ENCODE peak calls at places on chromosomes 13 and 19, in seven cellular contexts. M, D, L, Z, N, A and X are unnamed samples. For H3K36me3, the result is how much of the 10 kb centered on the place peaks cover.

GRCh38 chr19:39514840-39515550 is at the start of gene SELENOV:
- DNase-seq in M (no peak), D (no peak), L (no peak), Z (no peak), N (no peak), A (no peak), X (no peak)

GRCh38 chr13:44573071-44573470 is 3.1 kb downstream of the TSC22D1 start:
- DNase-seq in M (no peak), D (no peak), L (no peak), Z (no peak), N (no peak), A (no peak), X (no peak)

GRCh38 chr19:4583961-4584669 is 24.6 kb upstream of the SEMA6B start:
- DNase-seq in M (no peak), D (no peak), L (no peak), Z (no peak), N (no peak), A (no peak), X (peak)

GRCh38 chr13:37617162-37617561 is 18.6 kb upstream of the POSTN start:
- DNase-seq in M (no peak), D (no peak), L (no peak), Z (no peak), N (no peak), A (no peak), X (no peak)

GRCh38 chr13:21850013-21851006 is 179.4 kb downstream of the FGF9 start:
- DNase-seq in M (no peak), D (no peak), L (no peak), Z (no peak), N (no peak), A (no peak), X (no peak)

GRCh38 chr19:51480590-51480989 is 2.3 kb downstream of the CEACAM18 start:
- DNase-seq in M (no peak), D (no peak), L (no peak), Z (no peak), N (no peak), A (no peak), X (no peak)

GRCh38 chr19:46728693-46729339 is 11.9 kb upstream of the PRKD2 start:
- DNase-seq in M (peak), D (peak), L (peak), Z (peak), N (no peak), A (peak), X (peak)

GRCh38 chr13:80341771-80342271 is 895 bp upstream of the SPRY2 start:
- DNase-seq in M (peak), D (peak), L (peak), Z (no peak), N (peak), A (peak), X (peak)

GRCh38 chr13:42977219-42977659 is 14.8 kb downstream of the EPSTI1 start:
- DNase-seq in M (no peak), D (no peak), L (no peak), Z (no peak), N (no peak), A (no peak), X (no peak)

GRCh38 chr19:4361152-4362037 is 18.0 kb downstream of the MPND start:
- DNase-seq in M (peak), D (no peak), L (no peak), Z (no peak), N (no peak), A (no peak), X (no peak)

GRCh38 chr13:41833201-41833600 is 127.7 kb downstream of the VWA8 start:
- DNase-seq in M (no peak), D (no peak), L (no peak), Z (no peak), N (no peak), A (no peak), X (no peak)

GRCh38 chr19:46579286-46579944 is 21.7 kb upstream of the CALM3 start:
- DNase-seq in M (no peak), D (no peak), L (no peak), Z (no peak), N (no peak), A (no peak), X (no peak)

GRCh38 chr13:47457631-47458030 is 543.4 kb downstream of the SUCLA2 start:
- DNase-seq in M (no peak), D (no peak), L (no peak), Z (no peak), N (no peak), A (no peak), X (no peak)

GRCh38 chr13:92103673-92104296 is 705.4 kb downstream of the GPC5 start:
- DNase-seq in M (no peak), D (no peak), L (no peak), Z (no peak), N (no peak), A (no peak), X (no peak)

GRCh38 chr19:18596752-18597157 is 8.2 kb downstream of the REX1BD start:
- DNase-seq in M (peak), D (no peak), L (peak), Z (no peak), N (no peak), A (peak), X (no peak)

GRCh38 chr13:48155850-48156249 is 60.9 kb upstream of the MED4 start:
- DNase-seq in M (no peak), D (no peak), L (no peak), Z (no peak), N (no peak), A (no peak), X (no peak)

GRCh38 chr19:46056536-46056935 is 15.7 kb upstream of the IGFL4 start:
- DNase-seq in M (no peak), D (no peak), L (no peak), Z (no peak), N (no peak), A (no peak), X (no peak)

GRCh38 chr19:46299004-46299509 is 2.2 kb downstream of the HIF3A start:
- DNase-seq in M (peak), D (peak), L (peak), Z (peak), N (peak), A (peak), X (peak)

GRCh38 chr19:33879818-33880575 is 83.3 kb downstream of the KCTD15 start:
- DNase-seq in M (no peak), D (peak), L (no peak), Z (peak), N (no peak), A (no peak), X (peak)

GRCh38 chr13:99374994-99375805 is 68.0 kb upstream of the GPR183 start:
- DNase-seq in M (peak), D (no peak), L (no peak), Z (no peak), N (no peak), A (no peak), X (peak)

GRCh38 chr13:40442191-40442590 is 224.2 kb downstream of the FOXO1 start:
- DNase-seq in M (no peak), D (no peak), L (no peak), Z (no peak), N (no peak), A (no peak), X (peak)

GRCh38 chr13:95462801-95463200 is 89.7 kb upstream of the CLDN10 start:
- DNase-seq in M (no peak), D (no peak), L (no peak), Z (no peak), N (no peak), A (no peak), X (no peak)

GRCh38 chr13:76687467-76687866 is 198.7 kb downstream of the KCTD12 start:
- DNase-seq in M (no peak), D (no peak), L (peak), Z (no peak), N (no peak), A (no peak), X (no peak)

DNA sequence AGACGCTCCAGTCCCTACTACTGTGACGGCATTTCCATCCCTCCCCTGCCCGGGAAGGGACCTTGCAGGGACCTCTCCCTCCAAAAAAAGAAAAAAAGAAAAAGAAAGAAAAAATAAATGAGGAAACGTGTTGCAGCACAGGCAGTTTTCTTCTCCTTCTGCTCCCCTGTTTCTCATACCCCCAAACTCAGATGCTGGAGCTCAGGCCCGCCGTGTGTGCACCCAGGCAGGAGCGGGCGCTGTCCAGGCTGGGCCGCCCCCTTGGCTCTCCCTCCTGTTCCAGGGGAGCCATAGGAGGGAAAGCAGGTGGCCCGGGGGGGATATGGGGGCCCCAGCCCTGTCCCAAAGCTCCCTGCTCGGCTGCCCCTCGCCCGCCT is 5.8 kb downstream of the YIPF2 start:
- DNase-seq in M (no peak), D (no peak), L (no peak), Z (no peak), N (no peak), A (no peak), X (no peak)
- H3K27ac ChIP-seq in M (no peak), D (no peak), L (peak), Z (no peak), N (no peak), A (no peak), X (no peak)

DNA sequence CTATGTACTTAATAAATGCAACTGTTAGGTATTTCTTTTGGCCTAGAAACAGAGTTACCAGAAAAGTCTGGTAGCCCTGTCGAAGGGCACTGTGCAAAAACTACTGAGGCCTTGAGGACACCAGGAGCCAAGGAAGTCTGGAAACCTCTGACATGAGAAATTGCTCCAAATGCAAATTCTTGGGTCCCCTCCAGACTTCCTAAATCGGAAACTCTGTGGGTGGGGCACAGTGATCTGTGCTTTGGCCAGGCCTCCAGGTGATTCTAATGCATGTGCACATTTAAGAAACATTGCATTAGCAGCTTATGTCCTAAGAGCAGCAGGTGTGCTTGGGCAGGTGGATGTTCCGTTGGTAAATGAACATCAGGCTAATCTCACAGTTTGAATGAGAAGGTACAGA is 50.0 kb downstream of the STARD13 start:
- DNase-seq in M (no peak), D (no peak), L (no peak), Z (no peak), N (no peak), A (no peak), X (no peak)
- H3K36me3 ChIP-seq in M (under half), D (under half), L (under half), Z (under half), N (under half), A (under half), X (under half)

GRCh38 chr19:11198175-11198534 is 810 bp upstream of the KANK2 start:
- DNase-seq in M (no peak), D (no peak), L (no peak), Z (no peak), N (no peak), A (no peak), X (no peak)
- H3K27ac ChIP-seq in M (peak), D (peak), L (peak), Z (peak), N (peak), A (peak), X (peak)

GRCh38 chr13:110664673-110665072 is 41.2 kb downstream of the CARS2 start:
- DNase-seq in M (no peak), D (no peak), L (no peak), Z (peak), N (no peak), A (no peak), X (no peak)

GRCh38 chr13:110666255-110666533 is 39.7 kb downstream of the CARS2 start:
- DNase-seq in M (no peak), D (no peak), L (no peak), Z (no peak), N (no peak), A (no peak), X (no peak)

GRCh38 chr13:110665491-110666254 is 40.2 kb downstream of the CARS2 start:
- DNase-seq in M (no peak), D (no peak), L (no peak), Z (no peak), N (no peak), A (no peak), X (no peak)

GRCh38 chr13:110664074-110664473 is 41.8 kb downstream of the CARS2 start:
- DNase-seq in M (no peak), D (no peak), L (no peak), Z (no peak), N (no peak), A (no peak), X (no peak)

DNA sequence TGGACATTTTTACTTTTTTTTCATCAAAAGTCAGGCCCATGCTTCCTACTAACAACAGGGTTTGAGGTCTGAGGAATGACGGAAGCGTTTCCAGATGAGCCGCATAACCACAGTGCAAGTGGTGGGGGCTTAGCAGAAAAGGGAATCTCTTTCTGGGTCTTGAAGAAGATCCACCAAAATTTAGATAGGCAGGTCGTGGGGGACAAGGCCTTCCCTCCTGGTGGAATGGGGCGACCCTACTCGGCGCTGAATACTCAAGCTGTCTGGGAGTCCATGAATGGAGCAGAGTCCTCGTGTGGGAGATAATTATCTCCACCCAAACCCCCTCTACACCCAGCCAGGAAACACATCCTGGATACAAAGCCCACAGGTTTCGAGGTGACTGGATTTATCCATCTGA is 36.9 kb downstream of the CARS2 start:
- DNase-seq in M (no peak), D (no peak), L (no peak), Z (no peak), N (peak), A (no peak), X (no peak)
- H3K36me3 ChIP-seq in M (half or more), D (under half), L (half or more), Z (under half), N (under half), A (under half), X (half or more)

DNA sequence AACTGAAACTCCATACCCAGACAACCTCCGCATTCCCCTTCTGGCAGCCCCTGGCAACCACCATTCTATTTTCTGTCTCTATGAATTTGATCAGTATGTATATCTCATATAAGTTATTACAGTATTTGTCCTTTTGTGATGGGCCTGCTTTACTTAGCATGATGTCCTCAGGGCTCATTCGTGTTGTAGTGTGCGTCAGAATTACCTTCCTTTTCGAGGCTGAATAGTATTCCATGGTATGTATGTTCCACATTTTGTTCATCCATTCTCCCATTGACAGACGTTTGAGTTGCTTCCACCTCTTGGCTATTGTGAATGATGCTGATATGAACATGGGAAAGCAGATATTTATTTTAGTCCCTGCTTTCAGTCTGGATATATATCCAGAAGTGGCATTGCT is 5.0 kb downstream of the PLEKHF1 start:
- DNase-seq in M (no peak), D (no peak), L (no peak), Z (no peak), N (no peak), A (no peak), X (no peak)
- H3K27ac ChIP-seq in M (no peak), D (no peak), L (peak), Z (no peak), N (peak), A (no peak), X (peak)

DNA sequence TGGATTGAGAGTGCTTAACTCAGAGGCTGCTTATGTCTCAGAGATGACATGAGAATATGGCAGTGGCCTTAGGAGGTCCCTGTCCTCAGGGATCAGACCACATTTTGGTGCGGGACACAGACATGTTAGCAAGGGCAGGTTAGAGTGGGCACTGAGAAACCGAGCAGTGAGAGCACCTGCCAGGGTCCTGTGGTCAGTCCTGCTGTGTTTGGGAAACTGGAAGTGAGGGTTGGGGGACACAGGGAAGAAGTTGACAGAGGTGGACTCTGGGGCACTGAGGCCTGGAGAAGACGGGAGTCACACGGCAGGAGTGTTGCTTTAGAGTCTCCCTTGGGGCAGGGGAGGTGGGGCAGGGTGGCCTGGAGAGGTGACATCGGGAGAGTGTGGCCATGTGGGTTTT is 7.4 kb downstream of the IGFLR1 start:
- DNase-seq in M (no peak), D (no peak), L (no peak), Z (no peak), N (no peak), A (no peak), X (no peak)
- H3K36me3 ChIP-seq in M (half or more), D (half or more), L (half or more), Z (under half), N (half or more), A (under half), X (half or more)

DNA sequence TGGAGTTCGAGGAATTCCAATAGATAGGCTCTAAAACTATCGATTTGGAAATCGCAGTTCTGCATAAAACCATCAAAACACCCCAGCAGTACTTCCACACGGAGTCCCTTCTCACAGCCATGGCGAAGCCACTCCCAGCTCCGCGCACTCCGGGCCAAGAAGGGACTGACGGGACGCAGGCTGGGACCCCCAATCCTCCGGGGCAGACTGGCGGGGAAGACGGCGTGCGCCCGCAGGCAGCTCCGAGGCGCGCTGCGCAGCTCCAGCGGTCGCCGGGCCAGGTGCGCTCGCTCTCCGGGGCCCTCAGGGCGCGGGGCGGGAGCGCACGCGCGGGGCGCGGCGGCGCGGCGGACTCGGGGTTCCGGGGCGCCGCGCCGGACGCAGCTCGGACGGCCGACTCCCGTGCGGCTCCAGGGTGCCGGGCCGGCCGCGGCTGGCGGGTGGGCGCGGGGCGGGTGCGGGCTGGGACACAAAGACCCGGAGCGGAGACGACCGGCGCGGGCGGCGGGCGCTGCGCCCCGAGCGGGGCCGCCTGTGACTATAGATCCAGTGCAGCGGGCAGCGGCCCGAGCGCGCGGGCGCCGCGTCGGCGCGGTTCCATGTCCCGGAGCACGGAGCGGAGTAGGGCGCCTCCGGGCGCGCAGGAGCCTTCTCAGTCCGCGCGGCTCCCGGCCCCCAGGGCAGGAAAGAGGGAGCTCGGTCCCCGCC is 464 bp downstream of the EFNB2 start:
- DNase-seq in M (peak), D (no peak), L (peak), Z (peak), N (no peak), A (peak), X (peak)
- H3K27ac ChIP-seq in M (peak), D (peak), L (peak), Z (peak), N (peak), A (peak), X (peak)